ENCODE peak calls at places on chromosomes 3 and 15, in four cellular contexts. G is NCI-H2081, X is CMK, A is iris pigment epithelial cell. E is an unnamed sample.

GRCh38 chr3:17307482-17307881 is 422.7 kb downstream of the PLCL2 start:
- DNase-seq in A (no peak), X (no peak), G (no peak), E (no peak)

GRCh38 chr15:49855917-49856637 is 235.2 kb downstream of the DTWD1 start:
- DNase-seq in G (no peak), X (no peak), A (peak), E (peak)

GRCh38 chr3:14525685-14526631 is 14.2 kb downstream of the GRIP2 start:
- DNase-seq in A (peak), G (no peak), X (no peak), E (peak)

GRCh38 chr3:46196261-46196957 is 11.7 kb downstream of the CCR1 start:
- DNase-seq in G (no peak), X (no peak), A (no peak), E (no peak)

GRCh38 chr3:164903820-164904451 is 174.4 kb downstream of the SI start:
- DNase-seq in G (no peak), X (no peak), A (no peak), E (no peak)

GRCh38 chr3:124686028-124686670 is 44.1 kb upstream of the UMPS start:
- DNase-seq in X (no peak), A (peak), G (no peak), E (no peak)

GRCh38 chr15:64503197-64503596 is 42.8 kb downstream of the ZNF609 start:
- DNase-seq in G (no peak), X (no peak), A (peak), E (peak)

GRCh38 chr15:39051931-39052705 is 487.5 kb upstream of the RASGRP1 start:
- DNase-seq in A (no peak), G (no peak), X (no peak), E (no peak)

GRCh38 chr3:164537485-164537884 is 540.8 kb downstream of the SI start:
- DNase-seq in A (no peak), X (no peak), G (no peak), E (no peak)

E was measured in cardiac fibroblast.